ENCODE peak calls at places on chromosomes 7 and 10, in ten cellular contexts. P is ovary; C is NCI-H1092 treated with DMSO at 0.1 percent for 48 hours; E is AG04450; H is choroid plexus epithelial cell; N is neural crest cell; Y is fibroblast of the conjunctiva; Q is stimulated activated CD4-positive, alpha-beta T cell treated with anti-CD3 and anti-CD28 coated beads, Interleukin-2, amount 100 ng/mL, for 48 hours; T is thoracic aorta; W is cardiac septum. Z is an unnamed sample.

GRCh38 chr10:9853405-9854010 is 1164.2 kb upstream of the CELF2 start:
- DNase-seq in P (no peak), Y (peak; percentile 1), W (no peak), H (peak; percentile 33), C (no peak), T (no peak), N (no peak), Q (no peak), E (no peak), Z (no peak)

GRCh38 chr7:25615005-25615404 is 386.7 kb upstream of the NPVF start:
- DNase-seq in P (no peak), C (no peak), N (no peak), T (no peak), Y (no peak), E (no peak), Q (no peak), W (no peak), H (no peak), Z (no peak)

GRCh38 chr7:104852386-104852785 is 161.6 kb upstream of the KMT2E start:
- DNase-seq in W (no peak), N (no peak), Y (no peak), T (no peak), H (no peak), P (no peak), C (no peak), Q (no peak), E (no peak), Z (no peak)

GRCh38 chr10:62112325-62112724 is 156.3 kb downstream of the RTKN2 start:
- DNase-seq in Q (no peak), H (no peak), N (no peak), E (no peak), T (no peak), W (no peak), P (no peak), C (no peak), Y (no peak), Z (no peak)

GRCh38 chr7:2596636-2597635 is 34.9 kb upstream of the TTYH3 start:
- DNase-seq in Q (no peak), Y (no peak), C (peak; percentile 33), E (no peak), T (no peak), W (no peak), H (no peak), N (no peak), P (no peak), Z (no peak)

GRCh38 chr7:151862606-151863381 is 14.1 kb downstream of the PRKAG2 start:
- DNase-seq in W (no peak), P (no peak), Y (no peak), Q (no peak), H (no peak), E (no peak), T (no peak), C (no peak), N (no peak), Z (no peak)

GRCh38 chr10:11045995-11046394 is 28.3 kb downstream of the CELF2 start:
- DNase-seq in W (peak; percentile 79), Y (no peak), T (no peak), E (no peak), H (no peak), P (peak; percentile 73), C (no peak), N (no peak), Q (no peak), Z (no peak)

GRCh38 chr10:132390455-132391371 is 6.3 kb upstream of the PWWP2B start:
- DNase-seq in E (no peak), T (no peak), N (no peak), H (no peak), Y (no peak), P (peak; percentile 39), C (no peak), W (no peak), Q (no peak), Z (no peak)

GRCh38 chr7:143329471-143330170 is 13.7 kb downstream of the CLCN1 start:
- DNase-seq in C (no peak), Q (no peak), P (no peak), Y (no peak), N (no peak), W (no peak), T (no peak), E (no peak), H (no peak), Z (no peak)

GRCh38 chr10:118911361-118911760 is 118.2 kb upstream of the NANOS1 start:
- DNase-seq in W (no peak), P (no peak), H (peak; percentile 49), Q (no peak), Y (no peak), C (no peak), N (no peak), E (no peak), T (no peak), Z (no peak)

GRCh38 chr10:127906548-127907377 is at the start of gene PTPRE:
- DNase-seq in W (peak; percentile 91), Q (peak; percentile 81), C (peak; percentile 2), P (peak; percentile 71), Y (no peak), E (no peak), N (peak; percentile 66), T (no peak), H (peak; percentile 72), Z (peak; percentile 43)

GRCh38 chr7:3210531-3210930 is 90.5 kb upstream of the SDK1 start:
- DNase-seq in W (peak; percentile 46), H (no peak), Y (no peak), C (peak; percentile 29), E (no peak), T (no peak), Q (no peak), P (no peak), N (no peak), Z (peak; percentile 13)

GRCh38 chr10:117429644-117430043 is 54.4 kb upstream of the PDZD8 start:
- DNase-seq in H (no peak), N (no peak), W (no peak), P (no peak), T (no peak), Q (no peak), C (no peak), E (no peak), Y (no peak), Z (no peak)

GRCh38 chr7:155961241-155962190 is 149.3 kb upstream of the SHH start:
- DNase-seq in W (peak; percentile 53), N (no peak), Q (peak; percentile 13), C (peak; percentile 36), H (peak; percentile 10), E (no peak), Y (no peak), T (no peak), P (no peak), Z (no peak)

GRCh38 chr7:15851201-15851600 is 164.7 kb upstream of the MEOX2 start:
- DNase-seq in Q (no peak), W (no peak), N (no peak), Y (no peak), E (no peak), C (no peak), P (no peak), T (no peak), H (no peak), Z (no peak)